ENCODE peak calls at places on chromosomes 13 and 19, in nine cellular contexts. Y is GM23338, A is tibial artery, B is uterus, U is IMR-90, C is A549, S is fibroblast of lung, P is tibial nerve, L is neural progenitor cell. N is an unnamed sample.

GRCh38 chr19:16051254-16052025 is 24.9 kb upstream of the TPM4 start:
- DNase-seq in B (no peak), U (no peak), A (no peak), P (no peak), L (no peak), Y (no peak), C (no peak), S (no peak), N (no peak)

GRCh38 chr19:5585461-5586299 is 17.9 kb upstream of the TINCR start:
- DNase-seq in B (no peak), C (no peak), Y (peak; percentile 88), U (no peak), L (peak; percentile 80), A (no peak), P (no peak), S (peak; percentile 25), N (no peak)

GRCh38 chr19:54393381-54393780 is 21.9 kb upstream of the TTYH1 start:
- DNase-seq in L (no peak), P (no peak), B (no peak), Y (no peak), S (no peak), U (no peak), A (no peak), C (no peak), N (no peak)

GRCh38 chr13:106100261-106100919 is 435.1 kb downstream of the EFNB2 start:
- DNase-seq in P (no peak), L (peak; percentile 92), Y (peak; percentile 86), U (no peak), S (no peak), A (no peak), B (no peak), C (peak; percentile 48), N (peak; percentile 83)

GRCh38 chr13:75704942-75705320 is 68.8 kb downstream of the LMO7 start:
- DNase-seq in U (no peak), Y (peak; percentile 47), L (no peak), S (no peak), P (no peak), B (no peak), A (no peak), C (no peak), N (peak; percentile 79)

GRCh38 chr13:26051231-26052135 is at the start of gene SHISA2:
- DNase-seq in Y (peak; percentile 82), B (no peak), A (no peak), C (no peak), S (peak; percentile 67), U (peak; percentile 31), L (peak; percentile 93), P (no peak), N (no peak)

GRCh38 chr13:73061478-73062275 is 2.9 kb downstream of the KLF5 start:
- DNase-seq in S (no peak), A (no peak), L (no peak), U (no peak), B (no peak), Y (peak; percentile 22), P (no peak), C (no peak), N (peak; percentile 61)

GRCh38 chr13:27917121-27917947 is 2.5 kb upstream of the PDX1 start:
- DNase-seq in Y (peak; percentile 67), C (no peak), P (no peak), S (no peak), B (no peak), L (peak; percentile 52), A (no peak), U (no peak), N (no peak)

GRCh38 chr19:28889941-28890645 is 322.9 kb downstream of the UQCRFS1 start:
- DNase-seq in Y (no peak), L (no peak), P (no peak), S (no peak), B (no peak), A (no peak), C (no peak), U (no peak), N (no peak)

GRCh38 chr19:17205237-17206140 is 9.7 kb upstream of the USE1 start:
- DNase-seq in C (peak; percentile 57), B (peak; percentile 53), L (peak; percentile 75), Y (peak; percentile 90), S (peak; percentile 31), P (peak; percentile 38), U (peak; percentile 34), A (no peak), N (peak; percentile 84)

GRCh38 chr13:66660013-66660804 is 569.9 kb downstream of the PCDH9 start:
- DNase-seq in B (no peak), P (no peak), L (no peak), Y (no peak), U (peak; percentile 75), A (no peak), S (peak; percentile 80), C (no peak), N (no peak)

GRCh38 chr13:30094015-30094533 is 213.3 kb downstream of the KATNAL1 start:
- DNase-seq in L (no peak), U (no peak), C (no peak), A (no peak), S (no peak), Y (no peak), B (no peak), P (no peak), N (no peak)

GRCh38 chr19:7242601-7243258 is 51.5 kb downstream of the INSR start:
- DNase-seq in U (peak; percentile 64), Y (no peak), L (no peak), A (peak; percentile 38), P (no peak), C (no peak), S (peak; percentile 79), B (peak; percentile 79), N (no peak)

GRCh38 chr19:50967924-50968708 is 1.3 kb downstream of the KLK6 start:
- DNase-seq in B (no peak), C (no peak), Y (peak; percentile 51), S (no peak), P (no peak), A (no peak), U (no peak), L (peak; percentile 8), N (no peak)

GRCh38 chr13:77185721-77186120 is 141.2 kb downstream of the MYCBP2 start:
- DNase-seq in P (no peak), A (no peak), U (no peak), L (no peak), B (no peak), C (no peak), S (no peak), Y (no peak), N (no peak)

GRCh38 chr13:110712081-110712848 is 1.2 kb upstream of the ING1 start:
- DNase-seq in Y (peak; percentile 90), L (peak; percentile 95), U (peak; percentile 73), P (peak; percentile 79), B (peak; percentile 84), C (peak; percentile 61), S (peak; percentile 80), A (peak; percentile 79), N (peak; percentile 92)

GRCh38 chr13:113851826-113852535 is 11.9 kb downstream of the GAS6 start:
- DNase-seq in U (no peak), B (peak; percentile 11), Y (no peak), P (no peak), L (no peak), S (no peak), C (no peak), A (no peak), N (no peak)

GRCh38 chr13:110218601-110219201 is 88.3 kb downstream of the COL4A1 start:
- DNase-seq in C (no peak), P (no peak), B (no peak), L (no peak), U (no peak), S (no peak), Y (no peak), A (no peak), N (no peak)

GRCh38 chr19:41641879-41642485 is 15.1 kb upstream of the CEACAM4 start:
- DNase-seq in B (no peak), U (peak; percentile 37), A (peak; percentile 53), Y (peak; percentile 80), S (peak; percentile 20), L (peak; percentile 45), C (peak; percentile 99), P (peak; percentile 30), N (peak; percentile 66)

GRCh38 chr13:101979825-101980224 is 422.0 kb downstream of the FGF14 start:
- DNase-seq in Y (no peak), S (no peak), U (no peak), P (no peak), C (no peak), B (no peak), L (no peak), A (no peak), N (no peak)

GRCh38 chr13:21670006-21670882 is 629 bp upstream of the FGF9 start:
- DNase-seq in S (peak; percentile 64), A (peak; percentile 52), Y (peak; percentile 76), P (no peak), B (peak; percentile 45), U (peak; percentile 48), C (peak; percentile 21), L (peak; percentile 87), N (peak; percentile 76)

GRCh38 chr13:76725211-76725610 is 161.0 kb downstream of the KCTD12 start:
- DNase-seq in U (peak; percentile 49), L (no peak), B (no peak), P (no peak), S (peak; percentile 44), Y (no peak), C (no peak), A (no peak), N (no peak)

GRCh38 chr19:4343845-4344713 is 717 bp downstream of the MPND start:
- DNase-seq in U (no peak), A (peak; percentile 49), S (no peak), L (no peak), B (peak; percentile 18), P (no peak), C (no peak), Y (no peak), N (peak; percentile 78)

GRCh38 chr19:47056416-47056815 is 8.0 kb upstream of the TMEM160 start:
- DNase-seq in P (no peak), C (no peak), B (no peak), A (no peak), U (no peak), Y (no peak), L (no peak), S (no peak), N (no peak)
- H3K4me1 ChIP-seq in P (no peaks in the 10 kb centered on the region), C (no peaks in the 10 kb centered on the region), B (no peaks in the 10 kb centered on the region), A (no peaks in the 10 kb centered on the region), U (peaks cover 8% of the 10 kb centered on the region), Y (peaks cover 4% of the 10 kb centered on the region), L (peaks cover 15% of the 10 kb centered on the region), S (no peaks in the 10 kb centered on the region), N (no peaks in the 10 kb centered on the region)

GRCh38 chr19:45922281-45922680 is 7.7 kb upstream of the NANOS2 start:
- DNase-seq in U (no peak), A (no peak), B (no peak), S (no peak), P (no peak), C (peak; percentile 66), L (peak; percentile 66), Y (peak; percentile 94), N (no peak)
- TF ChIP-seq CTCF in U (peak; percentile 8), A (no peak), B (no peak), S (no peak), P (no peak), C (no peak), L (peak; percentile 42), Y (peak; percentile 57), N (no peak)

GRCh38 chr13:111940892-111941291 is 126.1 kb upstream of the SOX1 start:
- DNase-seq in C (no peak), P (no peak), B (no peak), Y (no peak), S (no peak), L (no peak), U (no peak), A (no peak), N (no peak)
- H3K4me1 ChIP-seq in C (no peaks in the 10 kb centered on the region), P (no peaks in the 10 kb centered on the region), B (no peaks in the 10 kb centered on the region), Y (no peaks in the 10 kb centered on the region), S (no peaks in the 10 kb centered on the region), L (no peaks in the 10 kb centered on the region), U (no peaks in the 10 kb centered on the region), A (no peaks in the 10 kb centered on the region), N (no peaks in the 10 kb centered on the region)

GRCh38 chr13:51707468-51707867 is 96.5 kb downstream of the DHRS12 start:
- DNase-seq in P (no peak), S (no peak), C (no peak), B (no peak), U (no peak), Y (no peak), A (no peak), L (no peak), N (no peak)
- TF ChIP-seq CTCF in P (no peak), S (no peak), C (no peak), B (no peak), U (no peak), Y (no peak), A (no peak), L (no peak), N (no peak)

N was measured in mucosa of descending colon.